ENCODE peak calls at places on chromosomes 2 and 18, in eight cellular contexts. A is tibial artery; U is WTC11; G is HuH-7.5; K is psoas muscle; O is occipital lobe; N is activated T-cell treated with anti-CD3 and anti-CD28 coated beads, Interleukin-2, amount 50 U/mL, for 1 hour; H is GM18507. D is an unnamed sample.

GRCh38 chr2:37555457-37555856 is 116.0 kb downstream of the CDC42EP3 start:
- DNase-seq in U (no peak), A (no peak), O (no peak), G (no peak), K (no peak), H (no peak), N (no peak), D (no peak)

GRCh38 chr2:143128681-143129580 is at the start of gene ARHGAP15:
- DNase-seq in O (no peak), H (peak), G (no peak), U (no peak), N (peak), K (no peak), A (no peak), D (no peak)

GRCh38 chr2:9753276-9753600 is 90.0 kb upstream of the TAF1B start:
- DNase-seq in G (no peak), H (peak), N (peak), O (no peak), K (peak), A (peak), U (no peak), D (peak)

GRCh38 chr2:118848381-118849225 is 1.2 kb upstream of the EN1 start:
- DNase-seq in K (no peak), U (no peak), O (no peak), H (no peak), N (no peak), G (no peak), A (no peak), D (peak)

GRCh38 chr2:28338046-28338753 is 54.5 kb upstream of the FOSL2 start:
- DNase-seq in K (peak), A (peak), N (no peak), O (no peak), G (no peak), U (no peak), H (no peak), D (peak)

GRCh38 chr2:230416061-230416721 is at the start of gene SP100:
- DNase-seq in O (no peak), N (peak), K (peak), U (no peak), G (no peak), A (peak), H (peak), D (peak)

GRCh38 chr2:75716406-75716805 is 5.7 kb upstream of the GCFC2 start:
- DNase-seq in K (no peak), H (no peak), A (no peak), U (no peak), O (no peak), G (no peak), N (no peak), D (no peak)

GRCh38 chr2:63740943-63741342 is 100.8 kb upstream of the UGP2 start:
- DNase-seq in K (no peak), U (no peak), N (no peak), A (no peak), G (no peak), O (no peak), H (no peak), D (no peak)

GRCh38 chr2:200668473-200668872 is 82.7 kb downstream of the AOX1 start:
- DNase-seq in A (no peak), O (no peak), K (no peak), U (no peak), H (no peak), N (no peak), G (no peak), D (no peak)

GRCh38 chr2:29011650-29012060 is 30.6 kb downstream of the TOGARAM2 start:
- DNase-seq in G (no peak), H (no peak), U (no peak), N (peak), O (no peak), A (no peak), K (peak), D (peak)

GRCh38 chr18:12287684-12288405 is 20.2 kb upstream of the TUBB6 start:
- DNase-seq in N (no peak), A (peak), G (peak), U (peak), O (peak), K (peak), H (no peak), D (peak)

GRCh38 chr2:237298323-237299118 is 115.4 kb downstream of the COL6A3 start:
- DNase-seq in K (no peak), G (no peak), A (no peak), O (no peak), H (no peak), U (no peak), N (no peak), D (no peak)

GRCh38 chr18:13217971-13218375 is 587 bp upstream of the LDLRAD4 start:
- DNase-seq in A (peak), U (peak), N (no peak), K (no peak), G (peak), O (no peak), H (no peak), D (no peak)

GRCh38 chr2:98376996-98377395 is 30.7 kb downstream of the CNGA3 start:
- DNase-seq in O (no peak), H (no peak), G (no peak), N (no peak), U (no peak), K (no peak), A (no peak), D (no peak)

D was measured in ascending aorta.